ENCODE peak calls at places on chromosomes 2 and 18, in six cellular contexts. Q is mammary epithelial cell, A is K562, P is PC-9, Y is neural progenitor cell, R is PC-3. H is an unnamed sample.

GRCh38 chr2:241702405-241703127 is 727 bp downstream of the ING5 start:
- DNase-seq in P (peak; percentile 81), R (peak; percentile 71), Y (peak; percentile 95), Q (peak; percentile 81), A (peak; percentile 89), H (peak; percentile 69)

GRCh38 chr2:38148501-38148900 is 72.5 kb upstream of the CYP1B1 start:
- DNase-seq in R (peak; percentile 94), Q (peak; percentile 99), A (no peak), Y (no peak), P (peak; percentile 98), H (peak; percentile 90)

GRCh38 chr2:221100467-221101089 is 471.5 kb downstream of the EPHA4 start:
- DNase-seq in R (peak; percentile 41), Y (peak; percentile 58), Q (no peak), A (no peak), P (no peak), H (peak; percentile 20)

GRCh38 chr18:54127759-54128378 is 96.6 kb downstream of the MBD2 start:
- DNase-seq in P (no peak), Q (no peak), A (peak; percentile 59), Y (peak; percentile 78), R (peak; percentile 76), H (peak; percentile 31)

GRCh38 chr2:114068438-114068837 is 178.5 kb downstream of the ACTR3 start:
- DNase-seq in A (peak; percentile 5), P (no peak), Q (no peak), R (no peak), Y (peak; percentile 56), H (no peak)

GRCh38 chr18:44552706-44553105 is 128.0 kb upstream of the SETBP1 start:
- DNase-seq in P (no peak), A (no peak), Y (peak; percentile 71), R (no peak), Q (no peak), H (no peak)

GRCh38 chr2:241000831-241001321 is 2.5 kb downstream of the SNED1 start:
- DNase-seq in Y (no peak), P (no peak), A (no peak), R (no peak), Q (no peak), H (no peak)

GRCh38 chr2:12303181-12304030 is 413.3 kb upstream of the TRIB2 start:
- DNase-seq in P (peak; percentile 94), R (peak; percentile 87), Y (no peak), Q (no peak), A (no peak), H (peak; percentile 99)

GRCh38 chr2:65015731-65016130 is 26.5 kb downstream of the SLC1A4 start:
- DNase-seq in R (no peak), P (no peak), Q (no peak), Y (peak; percentile 10), A (no peak), H (peak; percentile 73)

GRCh38 chr2:16656784-16657391 is 8.7 kb downstream of the CYRIA start:
- DNase-seq in A (no peak), R (no peak), Y (no peak), Q (no peak), P (peak; percentile 19), H (no peak)

GRCh38 chr18:68275616-68276015 is 439.3 kb downstream of the TMX3 start:
- DNase-seq in P (no peak), Q (peak; percentile 77), Y (no peak), R (peak; percentile 82), A (no peak), H (peak; percentile 74)

GRCh38 chr2:27115485-27115884 is 3.4 kb downstream of the CGREF1 start:
- DNase-seq in Y (no peak), A (no peak), Q (no peak), P (no peak), R (peak; percentile 26), H (no peak)

GRCh38 chr2:27122791-27123190 is 824 bp upstream of the ABHD1 start:
- DNase-seq in R (no peak), A (no peak), Y (no peak), P (no peak), Q (no peak), H (no peak)

GRCh38 chr2:27123302-27124150 is at the start of gene ABHD1:
- DNase-seq in Q (no peak), P (no peak), A (peak; percentile 63), Y (peak; percentile 79), R (no peak), H (peak; percentile 11)

GRCh38 chr2:27117995-27118524 is 868 bp downstream of the CGREF1 start:
- DNase-seq in R (no peak), Y (no peak), A (no peak), P (no peak), Q (no peak), H (no peak)

DNA sequence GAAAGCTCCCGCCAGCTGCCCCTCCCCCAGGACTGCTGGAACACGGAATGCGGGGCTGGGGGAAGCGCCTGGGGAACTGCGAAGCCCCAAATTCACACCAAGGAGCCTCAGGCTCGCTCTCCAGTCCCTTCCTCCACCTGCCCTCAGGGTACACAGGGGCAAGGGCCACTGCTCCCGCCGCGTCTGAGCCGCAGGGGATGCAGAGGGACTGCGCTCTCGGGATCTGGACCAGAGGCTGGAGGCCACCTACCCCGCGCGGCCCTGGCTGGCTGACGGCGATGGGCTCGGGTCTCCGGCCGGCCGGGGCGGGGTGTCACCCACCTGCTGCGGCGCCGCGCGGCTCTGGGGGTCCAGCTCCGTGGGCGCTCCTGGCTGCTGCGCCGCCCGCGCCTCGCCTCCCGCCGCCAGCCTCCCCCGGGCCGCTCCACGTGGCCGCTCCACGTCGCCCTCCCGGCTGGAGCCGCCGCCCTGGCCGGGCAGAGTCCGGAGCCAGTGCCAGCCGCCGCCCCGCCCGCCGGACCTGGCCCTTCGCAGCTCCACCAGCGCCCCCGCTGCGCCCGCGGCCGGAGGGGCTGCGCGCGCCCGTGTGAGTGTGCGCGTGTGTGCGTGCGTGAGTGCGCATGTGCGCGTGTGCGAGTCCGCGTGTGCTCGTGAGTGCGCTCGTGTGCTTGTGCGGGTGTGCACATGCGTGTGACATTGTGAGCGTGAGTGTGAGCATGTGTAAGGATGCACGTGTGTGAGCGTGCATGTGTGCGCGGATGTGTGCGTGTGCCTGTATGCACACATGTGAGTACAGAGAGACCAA is at the start of gene CGREF1:
- DNase-seq in A (no peak), R (peak; percentile 20), Y (peak; percentile 62), P (no peak), Q (no peak), H (no peak)
- TF ChIP-seq EZH2 in A (no peak), R (no peak), Y (peak; percentile 65), P (no peak), Q (peak; percentile 57), H (peak; percentile 76)

DNA sequence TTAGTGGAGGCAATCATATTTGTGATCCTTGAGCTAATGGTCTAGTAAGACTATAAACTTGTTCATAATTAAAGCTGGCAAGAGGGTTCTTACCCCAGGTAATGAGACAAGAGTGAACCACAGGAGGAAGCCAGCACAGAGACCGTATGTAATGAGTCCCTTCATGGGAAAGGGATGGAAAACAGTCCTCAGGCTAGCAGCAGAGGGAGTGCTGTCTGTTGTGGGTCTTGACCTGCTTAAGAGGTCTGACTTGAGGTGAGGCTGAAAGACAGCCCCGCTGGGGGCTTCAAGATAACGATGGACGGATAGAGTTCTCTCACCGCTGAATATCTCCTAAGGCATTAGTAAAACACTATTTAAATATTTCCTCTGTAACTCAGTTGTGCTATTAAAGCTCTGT is 16.2 kb upstream of the POLE4 start:
- DNase-seq in Q (no peak), Y (no peak), R (no peak), P (no peak), A (no peak), H (no peak)
- TF ChIP-seq CTCF in Q (no peak), Y (no peak), R (no peak), P (no peak), A (no peak), H (no peak)

GRCh38 chr2:197839327-197839726 is 34.9 kb downstream of the PLCL1 start:
- DNase-seq in Y (no peak), A (no peak), Q (no peak), P (no peak), R (no peak), H (no peak)
- H2AFZ ChIP-seq in Y (no peak overlapping the region), A (no peak overlapping the region), Q (no peak overlapping the region), P (no peak overlapping the region), R (no peak overlapping the region), H (no peak overlapping the region)

GRCh38 chr18:72460210-72460680 is 83.9 kb downstream of the CBLN2 start:
- DNase-seq in Y (no peak), P (no peak), R (peak; percentile 48), Q (no peak), A (no peak), H (peak; percentile 1)
- TF ChIP-seq EZH2 in Y (no peak), P (no peak), R (no peak), Q (no peak), A (no peak), H (no peak)

DNA sequence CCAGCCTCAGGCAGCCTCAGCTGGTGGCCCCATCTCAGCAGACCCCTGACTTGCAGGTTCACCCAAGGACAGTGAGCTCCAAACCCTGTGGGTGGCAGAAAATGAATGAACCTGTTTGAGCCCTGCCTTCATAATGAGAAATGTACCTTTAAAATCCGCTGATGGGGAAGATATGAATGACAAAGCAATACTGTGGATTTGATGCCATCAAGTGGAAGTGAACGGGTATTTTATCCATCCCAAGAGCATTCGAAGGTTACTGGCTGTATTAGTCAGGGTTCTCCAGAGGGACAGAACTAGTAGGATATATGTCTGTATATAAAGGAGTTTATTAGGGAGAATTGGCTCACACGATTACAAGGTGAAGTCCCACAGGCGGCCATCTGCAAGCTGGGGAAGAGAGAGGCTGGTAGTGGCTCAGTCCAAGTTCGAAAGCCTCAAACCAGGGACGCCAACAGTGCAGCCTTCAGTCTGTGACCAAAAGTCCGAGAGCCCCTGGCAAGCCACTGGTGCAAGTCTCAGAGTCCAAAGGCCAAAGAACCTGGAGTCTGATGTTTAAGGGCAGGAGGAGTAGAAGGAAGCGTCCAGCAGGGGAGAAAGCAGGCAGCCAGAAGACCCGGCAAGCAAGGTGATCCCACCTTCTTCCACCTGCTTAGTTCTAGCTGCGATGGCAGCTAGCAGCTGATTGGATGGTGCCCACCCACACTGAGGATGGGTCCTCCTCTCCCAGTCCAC is 32.1 kb downstream of the TOGARAM2 start:
- DNase-seq in P (peak; percentile 50), Y (no peak), Q (no peak), A (no peak), R (peak; percentile 33), H (peak; percentile 33)
- TF ChIP-seq CTCF in P (peak; percentile 51), Y (no peak), Q (peak; percentile 35), A (no peak), R (peak; percentile 29), H (peak; percentile 7)

DNA sequence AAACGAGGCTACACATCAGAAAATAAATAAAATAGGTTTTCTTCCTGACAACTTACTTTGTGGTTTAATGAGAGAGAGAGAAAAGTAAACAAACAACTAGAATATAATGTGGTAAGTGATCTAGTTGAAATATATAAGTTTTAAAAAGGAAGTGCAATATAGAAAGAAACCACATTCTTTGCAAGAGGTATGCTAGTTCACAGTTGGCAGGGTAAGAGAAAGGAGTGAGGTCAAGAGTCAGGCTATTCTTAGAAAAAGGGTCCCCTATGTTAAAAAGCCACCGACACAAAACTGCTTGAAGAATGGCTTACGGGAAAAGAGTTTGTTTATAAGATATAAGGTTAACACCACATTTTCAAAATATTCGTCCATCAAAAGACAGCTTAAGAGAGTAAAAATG is 462.1 kb downstream of the ERBB4 start:
- DNase-seq in Q (no peak), Y (no peak), P (no peak), R (no peak), A (no peak), H (no peak)
- H2AFZ ChIP-seq in Q (no peak overlapping the region), Y (no peak overlapping the region), P (no peak overlapping the region), R (no peak overlapping the region), A (no peak overlapping the region), H (peak overlapping the region; percentile 23)

GRCh38 chr2:19361325-19361990 is 3.0 kb upstream of the OSR1 start:
- DNase-seq in A (no peak), Y (peak; percentile 75), Q (no peak), P (no peak), R (no peak), H (peak; percentile 33)
- TF ChIP-seq EZH2 in A (no peak), Y (peak; percentile 97), Q (no peak), P (no peak), R (no peak), H (no peak)

H was measured in fibroblast of lung.